ENCODE peak calls at places on chromosomes 1 and 21, in five cellular contexts. S is HAP-1; K is cardiac muscle cell; O is CD8-positive, alpha-beta memory T cell; C is RWPE2. I is an unnamed sample.

GRCh38 chr1:157803851-157804250 is 16.1 kb downstream of the FCRL1 start:
- DNase-seq in K (no peak), S (no peak), O (no peak), C (no peak), I (no peak)

GRCh38 chr1:241702436-241702835 is 50.4 kb downstream of the WDR64 start:
- DNase-seq in C (no peak), O (no peak), K (no peak), S (no peak), I (peak; percentile 13)

GRCh38 chr21:25735895-25736597 is 1.3 kb downstream of the GABPA start:
- DNase-seq in O (no peak), S (peak; percentile 4), K (peak; percentile 42), C (no peak), I (peak; percentile 54)

GRCh38 chr1:229998980-229999379 is 68.1 kb upstream of the GALNT2 start:
- DNase-seq in S (no peak), K (no peak), C (no peak), O (no peak), I (no peak)

GRCh38 chr1:55381983-55382382 is 166.8 kb upstream of the USP24 start:
- DNase-seq in C (no peak), O (no peak), S (no peak), K (no peak), I (no peak)

GRCh38 chr1:15337656-15338402 is 71.9 kb upstream of the EFHD2 start:
- DNase-seq in O (no peak), C (no peak), S (no peak), K (peak; percentile 70), I (peak; percentile 85)

GRCh38 chr1:50328552-50328951 is 94.7 kb downstream of the DMRTA2 start:
- DNase-seq in S (no peak), O (no peak), C (no peak), K (no peak), I (no peak)

GRCh38 chr1:173601588-173601987 is 1.3 kb downstream of the SLC9C2 start:
- DNase-seq in S (no peak), O (no peak), C (no peak), K (no peak), I (no peak)

GRCh38 chr1:206041640-206042039 is 11.3 kb upstream of the RHEX start:
- DNase-seq in S (no peak), O (no peak), K (no peak), C (no peak), I (peak; percentile 9)

GRCh38 chr1:46817814-46818213 is 19.0 kb downstream of the CYP4B1 start:
- DNase-seq in K (no peak), O (no peak), C (no peak), S (no peak), I (no peak)

GRCh38 chr1:185768371-185768770 is 34.2 kb downstream of the HMCN1 start:
- DNase-seq in C (no peak), O (no peak), S (no peak), K (no peak), I (no peak)
- H3K4me1 ChIP-seq in C (no peaks in the 10 kb centered on the region), O (no peaks in the 10 kb centered on the region), S (no peaks in the 10 kb centered on the region), K (peaks cover 3% of the 10 kb centered on the region), I (peaks cover 19% of the 10 kb centered on the region)

GRCh38 chr1:204696606-204697005 is 11.1 kb upstream of the LRRN2 start:
- DNase-seq in O (no peak), S (no peak), C (no peak), K (no peak), I (no peak)
- H3K4me1 ChIP-seq in O (no peaks in the 10 kb centered on the region), S (no peaks in the 10 kb centered on the region), C (no peaks in the 10 kb centered on the region), K (no peaks in the 10 kb centered on the region), I (no peaks in the 10 kb centered on the region)

GRCh38 chr1:33368431-33368830 is 47.5 kb upstream of the A3GALT2 start:
- DNase-seq in C (no peak), K (no peak), S (no peak), O (no peak), I (no peak)

GRCh38 chr1:33369764-33370163 is 48.9 kb upstream of the A3GALT2 start:
- DNase-seq in S (no peak), K (no peak), O (no peak), C (no peak), I (no peak)

GRCh38 chr1:33366766-33367487 is 46.0 kb upstream of the A3GALT2 start:
- DNase-seq in S (no peak), O (no peak), K (no peak), C (no peak), I (no peak)

GRCh38 chr1:33369081-33369480 is 48.2 kb upstream of the A3GALT2 start:
- DNase-seq in O (no peak), K (no peak), S (no peak), C (no peak), I (no peak)

DNA sequence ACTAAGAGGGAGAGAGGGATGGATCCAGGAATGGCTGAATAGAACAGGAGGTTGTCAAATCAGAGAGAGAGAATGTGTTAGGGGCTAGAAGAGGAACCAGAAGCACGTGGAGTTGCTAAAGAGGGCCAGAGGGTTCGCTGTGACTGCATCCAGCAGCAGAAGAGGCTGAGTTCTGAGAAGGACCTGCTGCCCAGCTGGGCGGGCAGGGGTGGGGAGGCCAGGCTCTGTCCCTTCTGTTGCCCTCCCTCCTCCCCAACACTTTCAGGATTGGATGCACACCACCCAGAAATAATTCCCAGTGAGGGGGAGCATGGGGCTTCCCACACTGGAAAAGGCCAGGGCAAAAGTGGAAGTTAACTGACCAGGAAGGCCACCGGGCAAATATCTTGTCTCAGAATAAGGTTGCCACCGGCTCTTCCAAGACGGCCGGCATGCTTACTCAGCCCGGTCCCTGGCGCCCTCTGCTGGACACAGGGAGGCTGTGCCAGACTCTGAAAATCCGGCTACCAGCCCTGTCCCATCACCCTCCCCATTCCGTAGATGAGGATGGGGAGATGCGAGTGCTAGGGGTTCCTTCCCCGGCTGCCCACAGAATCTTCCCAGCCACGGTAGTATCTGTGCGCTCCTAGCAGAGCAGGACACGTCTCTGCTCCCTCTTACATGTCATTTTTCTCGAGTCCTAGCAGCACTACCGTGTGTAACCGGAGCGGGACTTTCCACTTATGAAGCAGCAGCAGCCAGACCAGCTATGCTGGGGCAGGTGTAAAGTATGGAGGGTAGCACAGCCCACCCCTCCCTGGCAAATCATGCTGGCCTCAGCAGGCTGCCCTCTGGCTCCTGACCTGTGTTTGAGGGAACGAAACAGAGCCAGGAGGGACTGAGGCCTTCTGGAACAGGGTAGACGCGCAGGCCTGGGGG is 46.8 kb upstream of the A3GALT2 start:
- DNase-seq in K (peak; percentile 87), C (no peak), S (peak; percentile 53), O (peak; percentile 71), I (peak; percentile 93)
- H3K4me1 ChIP-seq in K (peaks cover 38% of the 10 kb centered on the region), C (peaks cover 10% of the 10 kb centered on the region), S (peaks cover 13% of the 10 kb centered on the region), O (no peaks in the 10 kb centered on the region), I (peaks cover 39% of the 10 kb centered on the region)

GRCh38 chr1:22503721-22504410 is 52.2 kb downstream of the ZBTB40 start:
- DNase-seq in S (no peak), C (no peak), O (no peak), K (peak; percentile 54), I (no peak)
- H3K4me1 ChIP-seq in S (peaks cover 11% of the 10 kb centered on the region), C (peaks cover 15% of the 10 kb centered on the region), O (no peaks in the 10 kb centered on the region), K (peaks cover 41% of the 10 kb centered on the region), I (peaks cover 41% of the 10 kb centered on the region)

GRCh38 chr1:44524180-44524579 is 119.1 kb downstream of the RNF220 start:
- DNase-seq in S (no peak), C (no peak), O (no peak), K (no peak), I (no peak)
- H3K4me1 ChIP-seq in S (peaks cover 17% of the 10 kb centered on the region), C (no peaks in the 10 kb centered on the region), O (no peaks in the 10 kb centered on the region), K (peaks cover 16% of the 10 kb centered on the region), I (no peaks in the 10 kb centered on the region)

GRCh38 chr1:38062361-38063288 is 16.0 kb upstream of the POU3F1 start:
- DNase-seq in C (no peak), S (no peak), O (no peak), K (no peak), I (no peak)

GRCh38 chr1:38061883-38062328 is 15.3 kb upstream of the POU3F1 start:
- DNase-seq in K (no peak), O (no peak), S (no peak), C (no peak), I (no peak)

GRCh38 chr1:38061290-38061689 is 14.7 kb upstream of the POU3F1 start:
- DNase-seq in O (no peak), C (no peak), S (no peak), K (no peak), I (no peak)

GRCh38 chr1:38060557-38060956 is 14.0 kb upstream of the POU3F1 start:
- DNase-seq in K (no peak), C (no peak), S (no peak), O (no peak), I (no peak)

GRCh38 chr1:38059632-38060286 is 13.2 kb upstream of the POU3F1 start:
- DNase-seq in C (no peak), O (no peak), K (no peak), S (no peak), I (no peak)
- H3K4me1 ChIP-seq in C (peaks cover 3% of the 10 kb centered on the region), O (no peaks in the 10 kb centered on the region), K (no peaks in the 10 kb centered on the region), S (no peaks in the 10 kb centered on the region), I (peaks cover 34% of the 10 kb centered on the region)

DNA sequence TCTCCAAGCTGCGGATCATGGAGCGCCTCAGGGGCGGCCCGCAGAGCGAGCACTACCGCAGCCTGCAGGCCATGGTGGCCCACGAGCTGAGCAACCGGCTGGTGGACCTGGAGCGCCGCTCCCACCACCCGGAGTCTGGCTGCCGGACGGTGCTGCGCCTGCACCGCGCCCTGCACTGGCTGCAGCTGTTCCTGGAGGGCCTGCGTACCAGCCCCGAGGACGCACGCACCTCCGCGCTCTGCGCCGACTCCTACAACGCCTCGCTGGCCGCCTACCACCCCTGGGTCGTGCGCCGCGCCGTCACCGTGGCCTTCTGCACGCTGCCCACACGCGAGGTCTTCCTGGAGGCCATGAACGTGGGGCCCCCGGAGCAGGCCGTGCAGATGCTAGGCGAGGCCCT is 2.7 kb downstream of the CPTP start:
- DNase-seq in O (no peak), K (no peak), C (no peak), S (no peak), I (no peak)
- H3K4me1 ChIP-seq in O (peaks cover 27% of the 10 kb centered on the region), K (peaks cover 9% of the 10 kb centered on the region), C (peaks cover 13% of the 10 kb centered on the region), S (peaks cover 10% of the 10 kb centered on the region), I (peaks cover 17% of the 10 kb centered on the region)

DNA sequence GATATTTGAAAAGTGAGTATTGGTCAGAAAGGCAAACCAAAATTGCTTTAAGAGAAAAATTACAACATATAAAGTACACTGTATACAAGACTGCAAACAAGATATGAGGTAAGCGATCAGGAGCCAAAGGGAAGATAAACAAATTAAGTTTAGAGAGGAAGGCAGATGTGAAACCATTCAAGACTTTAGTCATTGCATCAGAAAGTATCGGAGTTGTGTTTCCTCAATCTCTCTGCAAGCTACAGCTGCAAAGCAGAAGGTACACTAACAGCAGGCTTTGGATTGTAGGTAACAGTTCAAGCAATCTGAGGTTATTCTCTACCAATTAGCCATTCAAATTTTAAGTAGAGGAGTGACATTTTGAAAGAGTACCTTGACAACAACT is 21.3 kb upstream of the TLCD4 start:
- DNase-seq in K (no peak), C (no peak), O (no peak), S (no peak), I (no peak)
- H3K4me1 ChIP-seq in K (no peaks in the 10 kb centered on the region), C (no peaks in the 10 kb centered on the region), O (no peaks in the 10 kb centered on the region), S (peaks cover 6% of the 10 kb centered on the region), I (no peaks in the 10 kb centered on the region)

DNA sequence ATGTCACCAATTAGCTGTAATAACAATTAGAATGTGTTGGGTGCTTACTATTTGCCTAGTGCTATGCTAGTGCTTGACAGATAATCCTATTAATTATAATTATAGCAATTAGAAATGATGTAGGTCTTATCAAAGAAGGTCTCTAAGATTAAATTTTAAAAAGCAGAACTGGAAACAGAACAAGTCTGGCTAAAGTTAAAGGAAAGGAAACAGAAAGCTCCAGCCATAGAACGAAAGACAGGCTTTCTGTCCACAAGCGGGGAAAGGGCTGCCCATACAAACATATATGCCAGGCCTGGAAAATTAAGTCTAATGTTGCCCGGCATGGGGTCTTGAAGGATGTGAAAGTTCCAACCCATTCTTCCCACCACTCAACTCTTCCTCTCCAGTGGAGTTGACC is 4.9 kb downstream of the PCNX2 start:
- DNase-seq in S (no peak), C (no peak), O (no peak), K (no peak), I (no peak)
- H3K4me1 ChIP-seq in S (peaks cover 4% of the 10 kb centered on the region), C (peaks cover 19% of the 10 kb centered on the region), O (no peaks in the 10 kb centered on the region), K (no peaks in the 10 kb centered on the region), I (no peaks in the 10 kb centered on the region)

I was measured in SJCRH30.